ENCODE peak calls at places on chromosomes 2 and 18, in four cellular contexts. G is body of pancreas, B is GM23338, U is spleen. P is an unnamed sample. For H3K4me1, the result is how much of the 10 kb centered on the place peaks cover.

GRCh38 chr2:202560200-202560599 is 74.6 kb upstream of the FAM117B start:
- DNase-seq in G (no peak), B (no peak), U (no peak), P (no peak)

GRCh38 chr2:18065264-18065663 is 186.8 kb downstream of the KCNS3 start:
- DNase-seq in U (no peak), G (no peak), B (no peak), P (no peak)

GRCh38 chr2:195837987-195838386 is 181.0 kb downstream of the SLC39A10 start:
- DNase-seq in G (no peak), U (no peak), B (no peak), P (no peak)

GRCh38 chr2:240604291-240604938 is 17.9 kb downstream of the CAPN10 start:
- DNase-seq in B (peak), U (peak), G (peak), P (peak)

GRCh38 chr2:165902929-165903328 is 50.6 kb downstream of the TTC21B start:
- DNase-seq in B (no peak), G (no peak), U (no peak), P (no peak)

GRCh38 chr2:11715987-11716652 is 30.3 kb upstream of the LPIN1 start:
- DNase-seq in B (no peak), G (no peak), U (no peak), P (no peak)

GRCh38 chr18:10927290-10927979 is 221.9 kb downstream of the PIEZO2 start:
- DNase-seq in B (no peak), G (no peak), U (no peak), P (peak)

GRCh38 chr2:124879615-124880014 is 854.5 kb downstream of the CNTNAP5 start:
- DNase-seq in U (no peak), G (no peak), B (no peak), P (no peak)

GRCh38 chr2:83944174-83944573 is 514.9 kb downstream of the SUCLG1 start:
- DNase-seq in U (no peak), B (peak), G (no peak), P (no peak)

GRCh38 chr2:11866358-11867335 is 120.2 kb downstream of the LPIN1 start:
- DNase-seq in U (peak), B (no peak), G (no peak), P (no peak)

GRCh38 chr2:174158003-174158402 is 90.3 kb downstream of the OLA1 start:
- DNase-seq in U (no peak), G (peak), B (peak), P (no peak)

GRCh38 chr2:102117488-102117887 is 25.1 kb upstream of the IL1R1 start:
- DNase-seq in B (no peak), G (no peak), U (no peak), P (no peak)

GRCh38 chr2:145598434-145598833 is 1078.5 kb upstream of the ZEB2 start:
- DNase-seq in G (no peak), U (no peak), B (no peak), P (no peak)

GRCh38 chr2:180604077-180604476 is 376.3 kb upstream of the UBE2E3 start:
- DNase-seq in B (peak), U (no peak), G (no peak), P (no peak)

GRCh38 chr2:210199186-210199765 is 26.0 kb downstream of the ACADL start:
- DNase-seq in B (peak), G (no peak), U (no peak), P (no peak)

GRCh38 chr2:85741211-85741610 is 12.6 kb upstream of the ATOH8 start:
- DNase-seq in G (no peak), U (no peak), B (no peak), P (no peak)

GRCh38 chr18:62875320-62875719 is 160.0 kb downstream of the PHLPP1 start:
- DNase-seq in G (no peak), B (no peak), U (no peak), P (no peak)

GRCh38 chr2:126720647-126721046 is 64.7 kb downstream of the GYPC start:
- DNase-seq in B (no peak), G (no peak), U (no peak), P (no peak)

GRCh38 chr2:64400733-64401500 is 53.0 kb upstream of the LGALSL start:
- DNase-seq in B (no peak), G (peak), U (no peak), P (no peak)

GRCh38 chr2:75157435-75157834 is 41.9 kb downstream of the TACR1 start:
- DNase-seq in G (no peak), B (peak), U (no peak), P (no peak)

GRCh38 chr2:208101716-208102631 is 22.4 kb downstream of the CRYGD start:
- DNase-seq in G (no peak), B (peak), U (no peak), P (no peak)

GRCh38 chr2:20640411-20641122 is 10.3 kb downstream of the HS1BP3 start:
- DNase-seq in B (no peak), U (no peak), G (no peak), P (peak)

GRCh38 chr2:2028041-2028440 is 283.7 kb upstream of the PXDN start:
- DNase-seq in B (no peak), G (no peak), U (no peak), P (no peak)
- H3K4me1 ChIP-seq in B (under half), G (under half), U (under half), P (under half)

GRCh38 chr2:71460595-71461303 is 7.4 kb downstream of the DYSF start:
- DNase-seq in G (no peak), U (no peak), B (peak), P (no peak)
- H3K4me3 ChIP-seq in G (no peak), U (no peak), B (no peak), P (no peak)

GRCh38 chr18:49021076-49021432 is 70.3 kb upstream of the SMAD7 start:
- DNase-seq in B (no peak), G (no peak), U (peak), P (no peak)
- H3K27ac ChIP-seq in B (no peak), G (peak), U (no peak), P (no peak)

GRCh38 chr2:188293601-188294482 is 2.2 kb downstream of the GULP1 start:
- DNase-seq in B (no peak), U (no peak), G (peak), P (peak)

GRCh38 chr2:188294547-188294946 is 2.9 kb downstream of the GULP1 start:
- DNase-seq in B (no peak), G (no peak), U (no peak), P (no peak)

GRCh38 chr2:188292446-188293239 is 969 bp downstream of the GULP1 start:
- DNase-seq in G (peak), B (peak), U (peak), P (peak)

GRCh38 chr2:188295067-188295685 is 3.5 kb downstream of the GULP1 start:
- DNase-seq in B (no peak), G (no peak), U (no peak), P (no peak)

GRCh38 chr2:188297983-188298382 is 6.3 kb downstream of the GULP1 start:
- DNase-seq in G (no peak), B (no peak), U (no peak), P (no peak)
- H3K4me1 ChIP-seq in G (under half), B (half or more), U (under half), P (under half)

GRCh38 chr2:227717687-227718567 is at the start of gene SLC19A3:
- DNase-seq in U (peak), G (peak), B (peak), P (peak)
- H3K4me3 ChIP-seq in U (no peak), G (no peak), B (peak), P (peak)

GRCh38 chr18:37402735-37403099 is 162.9 kb downstream of the CELF4 start:
- DNase-seq in G (no peak), B (no peak), U (peak), P (no peak)

GRCh38 chr18:37400832-37401231 is 164.8 kb downstream of the CELF4 start:
- DNase-seq in U (peak), G (no peak), B (no peak), P (no peak)

GRCh38 chr18:37405229-37405628 is 160.4 kb downstream of the CELF4 start:
- DNase-seq in U (no peak), B (no peak), G (no peak), P (no peak)

GRCh38 chr18:37403788-37404187 is 161.8 kb downstream of the CELF4 start:
- DNase-seq in G (no peak), U (no peak), B (no peak), P (no peak)

DNA sequence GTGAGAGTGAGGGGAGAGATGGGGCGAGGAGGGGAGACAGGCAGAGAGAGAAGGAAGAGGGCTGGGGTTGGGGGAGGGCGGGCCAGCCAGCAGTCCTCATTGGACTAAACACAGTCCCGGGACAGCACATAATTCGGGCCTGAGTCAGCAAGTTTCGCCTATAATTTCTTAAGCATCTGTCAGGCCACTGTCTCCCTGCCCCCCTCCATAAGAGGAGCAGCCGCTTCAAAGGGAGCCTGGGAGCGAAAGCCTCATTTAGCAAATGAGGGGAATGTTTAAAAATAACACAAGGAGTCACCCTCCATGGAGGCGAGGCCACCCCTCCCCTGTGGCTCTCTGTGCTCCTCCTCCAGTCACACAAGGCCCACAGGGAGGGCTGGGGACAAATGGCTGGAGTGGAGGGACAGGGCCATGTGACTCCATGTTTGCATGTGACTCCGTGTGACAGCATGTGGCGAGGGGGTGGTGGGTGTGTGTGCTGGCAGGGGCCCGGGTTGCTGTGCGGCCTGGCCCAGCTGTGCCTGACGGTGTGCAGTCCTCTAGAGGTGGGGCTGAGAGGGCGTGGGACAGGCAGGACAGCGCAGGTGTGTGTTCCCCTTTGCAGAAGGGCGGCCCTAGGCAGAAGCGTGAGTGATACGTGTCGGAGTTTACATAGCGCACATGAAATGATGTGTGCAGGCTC is 162.4 kb downstream of the CELF4 start:
- DNase-seq in B (no peak), U (peak), G (peak), P (peak)
- H3K27ac ChIP-seq in B (no peak), U (no peak), G (no peak), P (no peak)

P was measured in ovary.